ENCODE peak calls at places on chromosome 1, in eight cellular contexts. One of them, this sample, is unnamed.

GRCh38 chr1:112956503-112957132 is 622 bp upstream of the SLC16A1 start:
- DNase-seq in left ventricle myocardium inferior: no peak
- DNase-seq in PC-3: no peak
- DNase-seq in AG04449: no peak
- DNase-seq in nephron progenitor cell: no peak
- DNase-seq in natural killer cell: peak
- DNase-seq in AG10803: no peak
- DNase-seq in lung: peak
- DNase-seq in this sample: no peak

GRCh38 chr1:47399138-47399840 is 16.8 kb upstream of the FOXE3 start:
- DNase-seq in natural killer cell: no peak
- DNase-seq in PC-3: no peak
- DNase-seq in AG04449: no peak
- DNase-seq in AG10803: no peak
- DNase-seq in lung: no peak
- DNase-seq in nephron progenitor cell: no peak
- DNase-seq in left ventricle myocardium inferior: no peak
- DNase-seq in this sample: no peak

GRCh38 chr1:82755671-82756070 is 954.9 kb downstream of the ADGRL2 start:
- DNase-seq in lung: no peak
- DNase-seq in PC-3: no peak
- DNase-seq in AG10803: no peak
- DNase-seq in natural killer cell: no peak
- DNase-seq in nephron progenitor cell: no peak
- DNase-seq in AG04449: no peak
- DNase-seq in left ventricle myocardium inferior: no peak
- DNase-seq in this sample: no peak

GRCh38 chr1:71850936-71851335 is 431.4 kb downstream of the NEGR1 start:
- DNase-seq in natural killer cell: no peak
- DNase-seq in AG04449: no peak
- DNase-seq in left ventricle myocardium inferior: no peak
- DNase-seq in lung: no peak
- DNase-seq in nephron progenitor cell: no peak
- DNase-seq in PC-3: no peak
- DNase-seq in AG10803: peak
- DNase-seq in this sample: no peak

GRCh38 chr1:116834605-116835004 is 75.1 kb upstream of the PTGFRN start:
- DNase-seq in AG04449: no peak
- DNase-seq in AG10803: no peak
- DNase-seq in nephron progenitor cell: no peak
- DNase-seq in left ventricle myocardium inferior: no peak
- DNase-seq in lung: no peak
- DNase-seq in natural killer cell: no peak
- DNase-seq in PC-3: no peak
- DNase-seq in this sample: no peak

GRCh38 chr1:56397409-56397808 is 182.0 kb downstream of the PLPP3 start:
- DNase-seq in natural killer cell: no peak
- DNase-seq in lung: no peak
- DNase-seq in AG04449: no peak
- DNase-seq in PC-3: no peak
- DNase-seq in AG10803: peak
- DNase-seq in nephron progenitor cell: no peak
- DNase-seq in left ventricle myocardium inferior: no peak
- DNase-seq in this sample: no peak

GRCh38 chr1:208139434-208140086 is 104.6 kb downstream of the PLXNA2 start:
- DNase-seq in natural killer cell: no peak
- DNase-seq in AG10803: no peak
- DNase-seq in left ventricle myocardium inferior: no peak
- DNase-seq in AG04449: no peak
- DNase-seq in lung: no peak
- DNase-seq in PC-3: no peak
- DNase-seq in nephron progenitor cell: no peak
- DNase-seq in this sample: no peak

GRCh38 chr1:228853637-228854036 is 118.4 kb downstream of the RHOU start:
- DNase-seq in AG04449: no peak
- DNase-seq in left ventricle myocardium inferior: no peak
- DNase-seq in PC-3: no peak
- DNase-seq in AG10803: no peak
- DNase-seq in natural killer cell: no peak
- DNase-seq in nephron progenitor cell: no peak
- DNase-seq in lung: no peak
- DNase-seq in this sample: no peak

GRCh38 chr1:204130989-204131892 is 20.6 kb downstream of the ETNK2 start:
- DNase-seq in AG10803: peak
- DNase-seq in AG04449: peak
- DNase-seq in nephron progenitor cell: no peak
- DNase-seq in left ventricle myocardium inferior: no peak
- DNase-seq in lung: no peak
- DNase-seq in PC-3: peak
- DNase-seq in natural killer cell: no peak
- DNase-seq in this sample: no peak
- TF ChIP-seq CTCF in AG10803: peak
- TF ChIP-seq CTCF in AG04449: no peak
- TF ChIP-seq CTCF in nephron progenitor cell: no peak
- TF ChIP-seq CTCF in left ventricle myocardium inferior: no peak
- TF ChIP-seq CTCF in lung: no peak
- TF ChIP-seq CTCF in PC-3: peak
- TF ChIP-seq CTCF in natural killer cell: no peak
- TF ChIP-seq CTCF in this sample: no peak

DNA sequence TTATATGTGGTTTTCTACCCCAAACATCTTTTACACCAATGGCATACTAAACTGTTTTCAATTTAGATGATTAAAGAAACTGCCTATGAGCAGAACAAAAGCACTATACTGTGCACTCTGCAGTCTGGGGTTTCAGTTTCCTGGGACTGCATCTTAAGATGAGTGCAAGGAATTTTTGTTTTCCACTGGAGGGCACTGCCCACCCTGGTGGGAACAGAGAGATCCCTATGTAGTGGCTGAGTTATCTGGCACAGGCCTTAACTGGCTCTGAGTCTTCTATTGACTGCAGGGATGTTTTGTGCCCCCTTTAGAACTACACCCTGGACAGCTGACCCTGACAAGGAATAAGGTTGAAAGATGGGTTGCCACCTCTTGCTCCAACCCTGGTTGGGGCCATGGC is 12.0 kb downstream of the PROK1 start:
- DNase-seq in nephron progenitor cell: no peak
- DNase-seq in AG04449: no peak
- DNase-seq in lung: no peak
- DNase-seq in left ventricle myocardium inferior: no peak
- DNase-seq in AG10803: no peak
- DNase-seq in PC-3: peak
- DNase-seq in natural killer cell: no peak
- DNase-seq in this sample: no peak
- TF ChIP-seq CTCF in nephron progenitor cell: no peak
- TF ChIP-seq CTCF in AG04449: no peak
- TF ChIP-seq CTCF in lung: no peak
- TF ChIP-seq CTCF in left ventricle myocardium inferior: no peak
- TF ChIP-seq CTCF in AG10803: peak
- TF ChIP-seq CTCF in PC-3: peak
- TF ChIP-seq CTCF in natural killer cell: no peak
- TF ChIP-seq CTCF in this sample: no peak

DNA sequence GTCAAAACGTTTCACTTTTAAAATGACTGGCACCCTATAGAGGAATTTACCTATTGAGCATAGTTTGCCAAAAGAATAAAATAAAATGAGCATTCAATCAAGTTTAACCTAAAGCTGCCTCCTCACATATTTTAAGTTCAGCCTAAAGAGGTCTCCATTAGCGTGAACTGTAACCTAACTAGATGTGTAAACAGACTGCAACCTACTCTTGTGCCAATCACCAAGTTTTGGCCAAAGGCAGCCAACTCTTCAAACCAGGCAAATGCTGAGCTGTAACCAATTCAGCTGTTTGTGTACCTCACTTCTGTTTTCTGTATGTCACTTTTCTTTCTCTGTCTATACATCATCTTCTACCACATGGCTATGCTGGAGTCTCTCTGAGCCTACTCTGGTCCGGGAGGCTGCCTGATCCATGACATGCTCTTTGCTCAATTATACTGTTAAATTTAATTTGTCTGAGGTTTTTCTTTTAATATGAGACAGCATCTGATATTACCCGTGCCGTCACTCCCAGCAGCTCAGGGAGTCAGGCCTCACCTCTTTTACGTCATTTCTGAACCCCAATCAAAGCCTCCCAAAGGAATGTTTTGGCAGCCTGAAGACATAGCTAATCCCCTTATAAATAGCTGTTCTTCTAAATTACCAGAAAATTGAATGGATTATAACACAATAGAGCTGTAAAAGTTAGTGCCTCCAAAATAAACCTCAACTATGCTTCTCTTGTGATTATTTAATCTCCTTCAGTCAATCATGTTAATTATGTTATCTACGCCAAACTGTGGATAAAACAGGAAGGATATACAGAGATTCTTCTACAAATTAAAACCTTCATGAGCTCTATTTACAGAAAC is 81.0 kb upstream of the NR5A2 start:
- DNase-seq in nephron progenitor cell: no peak
- DNase-seq in lung: no peak
- DNase-seq in left ventricle myocardium inferior: no peak
- DNase-seq in PC-3: no peak
- DNase-seq in natural killer cell: no peak
- DNase-seq in AG10803: no peak
- DNase-seq in AG04449: no peak
- DNase-seq in this sample: no peak
- TF ChIP-seq CTCF in nephron progenitor cell: no peak
- TF ChIP-seq CTCF in lung: no peak
- TF ChIP-seq CTCF in left ventricle myocardium inferior: no peak
- TF ChIP-seq CTCF in PC-3: no peak
- TF ChIP-seq CTCF in natural killer cell: no peak
- TF ChIP-seq CTCF in AG10803: no peak
- TF ChIP-seq CTCF in AG04449: no peak
- TF ChIP-seq CTCF in this sample: no peak

DNA sequence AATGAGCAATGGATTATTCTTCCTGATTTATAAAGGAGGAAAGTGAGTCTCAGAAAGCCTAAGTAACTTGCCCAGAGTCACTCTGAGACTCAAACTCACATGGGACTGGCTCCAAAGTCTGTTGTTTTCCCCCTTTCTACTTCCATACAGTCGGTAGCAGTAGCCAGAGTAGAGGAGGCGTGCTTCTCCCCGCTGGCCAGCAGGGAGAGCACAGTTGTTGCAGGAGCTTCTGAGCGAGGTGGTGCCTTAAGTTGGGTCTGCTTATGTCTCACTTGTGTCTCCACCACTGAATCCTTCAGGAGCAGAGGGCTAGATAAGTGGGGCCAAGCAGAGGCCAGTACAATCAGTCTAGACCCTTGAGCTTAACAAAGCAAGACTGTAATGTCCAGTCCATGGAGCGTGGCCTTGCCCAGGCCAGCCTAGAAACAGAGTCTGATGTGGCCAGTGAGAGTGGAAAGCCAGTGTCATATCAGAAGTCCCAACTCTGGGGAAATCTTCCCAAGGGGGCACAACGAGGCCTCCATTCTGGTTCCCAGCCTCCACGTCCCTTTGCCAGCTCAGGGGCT is 181.9 kb downstream of the ZSCAN20 start:
- DNase-seq in PC-3: peak
- DNase-seq in AG10803: peak
- DNase-seq in AG04449: no peak
- DNase-seq in left ventricle myocardium inferior: no peak
- DNase-seq in lung: no peak
- DNase-seq in natural killer cell: no peak
- DNase-seq in nephron progenitor cell: peak
- DNase-seq in this sample: peak
- TF ChIP-seq CTCF in PC-3: peak
- TF ChIP-seq CTCF in AG10803: peak
- TF ChIP-seq CTCF in AG04449: peak
- TF ChIP-seq CTCF in left ventricle myocardium inferior: peak
- TF ChIP-seq CTCF in lung: no peak
- TF ChIP-seq CTCF in natural killer cell: no peak
- TF ChIP-seq CTCF in nephron progenitor cell: peak
- TF ChIP-seq CTCF in this sample: peak